ENCODE peak calls at places on chromosomes 12 and 14, in five cellular contexts. Z, X, F, U and K are unnamed samples.
A peak's percentile ranks its signal among the peaks of the same experiment; 100 is the strongest.

GRCh38 chr12:18224745-18225144 is 36.6 kb upstream of the PIK3C2G start:
- DNase-seq in Z (no peak), U (no peak), F (no peak), X (no peak), K (no peak)

GRCh38 chr14:24053548-24054323 is 1.9 kb downstream of the CARMIL3 start:
- DNase-seq in U (no peak), F (no peak), Z (no peak), X (no peak), K (no peak)

GRCh38 chr12:89706551-89707348 is 1.9 kb downstream of the ATP2B1 start:
- DNase-seq in Z (no peak), X (no peak), F (no peak), U (no peak), K (no peak)

GRCh38 chr12:53543539-53543938 is 36.3 kb upstream of the NPFF start:
- DNase-seq in U (peak; percentile 7), X (peak; percentile 49), F (peak; percentile 17), Z (peak; percentile 65), K (peak; percentile 52)

GRCh38 chr12:122848471-122849351 is 13.5 kb downstream of the HIP1R start:
- DNase-seq in U (no peak), X (no peak), F (no peak), Z (no peak), K (no peak)

GRCh38 chr14:89549381-89550102 is 132.5 kb upstream of the FOXN3 start:
- DNase-seq in X (no peak), U (no peak), Z (no peak), F (no peak), K (no peak)

GRCh38 chr14:68969278-68969677 is 9.8 kb downstream of the ACTN1 start:
- DNase-seq in Z (no peak), X (no peak), F (no peak), U (no peak), K (no peak)

GRCh38 chr12:25830456-25830855 is 128.0 kb upstream of the RASSF8 start:
- DNase-seq in F (no peak), U (no peak), Z (peak; percentile 51), X (no peak), K (no peak)

GRCh38 chr12:11545438-11546330 is 103.8 kb upstream of the ETV6 start:
- DNase-seq in F (no peak), X (no peak), U (peak; percentile 47), Z (no peak), K (peak; percentile 87)

GRCh38 chr14:81402123-81402495 is 2.0 kb upstream of the STON2 start:
- DNase-seq in U (no peak), Z (no peak), F (no peak), X (no peak), K (no peak)